ENCODE peak calls at places on chromosomes 6 and 20, in eight cellular contexts. A is neural progenitor cell, S is hepatocyte, P is HCT116, Z is GM23248, M is PC-3, V is SK-N-SH, N is MM.1S. W is an unnamed sample. For H3K27me3, the result is how much of the 10 kb centered on the place peaks cover.

GRCh38 chr20:34553366-34553867 is 5.1 kb upstream of the MAP1LC3A start:
- DNase-seq in M (peak), A (no peak), V (no peak), N (no peak), Z (no peak), S (no peak), P (no peak), W (no peak)

GRCh38 chr6:213284-213683 is 79.0 kb upstream of the DUSP22 start:
- DNase-seq in P (no peak), S (no peak), Z (no peak), N (no peak), V (no peak), M (no peak), A (no peak), W (no peak)

GRCh38 chr20:8020314-8021079 is 936 bp upstream of the TMX4 start:
- DNase-seq in S (no peak), N (peak), M (peak), P (no peak), A (no peak), V (no peak), Z (no peak), W (no peak)

GRCh38 chr6:119077643-119078448 is 618 bp downstream of the FAM184A start:
- DNase-seq in V (peak), A (peak), Z (peak), S (peak), P (no peak), M (peak), N (peak), W (peak)

GRCh38 chr6:95593025-95593424 is 15.7 kb downstream of the MANEA start:
- DNase-seq in S (no peak), N (no peak), V (no peak), A (no peak), M (peak), Z (no peak), P (no peak), W (no peak)

GRCh38 chr6:139373154-139373927 is 1.1 kb downstream of the CITED2 start:
- DNase-seq in V (peak), Z (peak), S (peak), N (peak), A (peak), M (peak), P (no peak), W (peak)

GRCh38 chr6:147400968-147401367 is 107.5 kb upstream of the SAMD5 start:
- DNase-seq in P (no peak), V (no peak), A (no peak), N (no peak), S (no peak), M (no peak), Z (no peak), W (no peak)

GRCh38 chr20:33851842-33852466 is 40.8 kb downstream of the CHMP4B start:
- DNase-seq in Z (no peak), N (peak), S (no peak), P (no peak), V (no peak), M (no peak), A (no peak), W (no peak)

GRCh38 chr6:129312865-129313264 is 397.1 kb downstream of the ARHGAP18 start:
- DNase-seq in A (no peak), V (no peak), P (peak), N (no peak), Z (peak), M (peak), S (no peak), W (no peak)

GRCh38 chr6:27188206-27188884 is 59.2 kb upstream of the PRSS16 start:
- DNase-seq in N (peak), Z (peak), V (peak), A (peak), M (peak), P (peak), S (peak), W (peak)

GRCh38 chr6:169913096-169913615 is 161.7 kb downstream of the ERMARD start:
- DNase-seq in S (no peak), M (no peak), Z (no peak), A (no peak), N (no peak), P (no peak), V (no peak), W (no peak)

GRCh38 chr20:5397418-5397817 is 80.7 kb upstream of the PROKR2 start:
- DNase-seq in Z (no peak), M (peak), S (no peak), A (no peak), P (peak), N (no peak), V (no peak), W (no peak)

GRCh38 chr20:37989601-37990001 is 43.7 kb downstream of the TTI1 start:
- DNase-seq in Z (no peak), M (peak), A (no peak), N (no peak), P (no peak), V (no peak), S (peak), W (no peak)

GRCh38 chr6:81484251-81484650 is 268.2 kb downstream of the TENT5A start:
- DNase-seq in V (no peak), N (no peak), A (no peak), P (no peak), M (no peak), Z (no peak), S (no peak), W (no peak)

GRCh38 chr6:32082951-32083350 is 26.2 kb downstream of the TNXB start:
- DNase-seq in V (no peak), Z (peak), S (no peak), A (no peak), P (no peak), N (no peak), M (peak), W (no peak)

GRCh38 chr6:23823421-23823820 is 302.6 kb upstream of the NRSN1 start:
- DNase-seq in N (no peak), V (no peak), P (no peak), Z (no peak), S (no peak), M (peak), A (no peak), W (no peak)

DNA sequence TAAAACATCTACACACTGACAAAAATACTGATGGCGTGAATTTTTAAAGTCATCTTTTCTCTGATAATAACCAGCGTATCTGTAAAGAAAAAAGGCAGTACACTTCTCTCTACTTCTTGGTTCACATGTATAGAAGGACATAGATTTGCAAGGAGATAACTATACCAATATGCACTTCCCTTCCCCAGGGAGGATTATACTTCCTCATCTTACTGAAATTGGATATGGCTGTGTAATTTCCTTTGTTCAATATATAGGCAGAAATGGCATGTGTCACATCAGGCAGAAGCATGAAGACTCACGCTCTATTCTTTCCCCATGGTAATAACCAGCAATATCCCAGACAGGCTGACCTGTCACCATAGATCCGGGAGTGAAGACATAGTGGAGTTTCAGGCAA is 518.3 kb downstream of the KIF16B start:
- DNase-seq in Z (no peak), V (no peak), A (no peak), P (no peak), S (no peak), M (no peak), N (no peak), W (no peak)
- TF ChIP-seq EZH2phosphoT487 in Z (no peak), V (no peak), A (no peak), P (no peak), S (no peak), M (no peak), N (no peak), W (no peak)

DNA sequence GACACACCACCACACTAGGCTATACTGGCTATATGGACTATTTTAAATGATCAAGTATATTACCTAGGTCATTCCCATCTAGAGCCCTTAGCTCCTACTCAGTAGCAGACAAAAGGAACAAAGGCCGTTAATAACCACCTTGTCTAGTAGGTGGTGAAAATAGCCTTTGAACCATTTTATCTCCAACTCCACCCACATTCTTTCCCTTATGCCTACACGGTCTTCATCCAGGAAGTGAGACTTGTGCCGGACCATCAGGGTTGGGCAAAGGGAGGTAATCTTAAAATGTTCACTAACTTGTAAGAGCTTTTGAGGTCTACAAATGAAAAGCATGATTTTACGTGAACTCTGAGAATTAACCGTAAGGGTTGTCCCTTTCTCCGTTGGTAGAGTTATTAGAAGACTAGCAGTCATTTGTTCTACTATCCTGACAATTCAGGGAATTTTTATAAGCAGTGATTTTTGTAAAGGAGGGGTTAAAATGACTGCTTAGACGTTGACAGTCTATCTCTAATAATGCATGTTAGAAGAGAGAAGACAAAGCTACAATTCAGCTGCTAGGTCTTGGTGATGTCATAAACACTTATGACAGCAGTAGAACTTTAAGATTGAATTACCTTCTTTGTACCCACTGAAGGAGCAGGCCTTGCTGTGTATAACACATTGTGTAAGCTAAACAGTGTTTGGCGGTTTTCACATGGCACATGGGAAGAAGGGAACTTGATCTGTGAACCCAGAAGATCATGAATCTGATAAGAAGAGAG is 371.8 kb upstream of the JAG1 start:
- DNase-seq in V (no peak), A (no peak), Z (no peak), M (no peak), S (peak), P (no peak), N (no peak), W (no peak)
- H3K27me3 ChIP-seq in V (under half), A (under half), Z (under half), M (under half), S (under half), P (under half), N (under half), W (under half)

DNA sequence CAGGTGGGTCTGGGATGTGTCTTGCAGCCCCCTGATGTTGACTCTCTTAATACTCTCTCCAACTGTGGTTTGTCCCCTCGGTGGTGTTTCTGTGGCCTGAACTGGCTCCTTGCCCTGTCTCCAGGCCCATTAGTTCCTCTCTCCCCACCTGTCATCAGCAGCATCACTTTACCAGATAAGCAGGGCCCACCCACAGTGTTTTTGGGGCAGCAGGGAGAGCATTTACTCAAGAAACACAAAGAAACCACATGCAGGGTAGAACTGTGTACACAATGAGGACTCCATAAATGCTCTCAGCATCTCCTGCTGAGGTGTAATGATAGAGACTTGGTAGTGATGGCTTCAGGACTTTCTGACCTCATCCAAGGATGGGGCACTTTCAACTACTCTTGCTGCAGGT is 20.2 kb upstream of the MRPS18A start:
- DNase-seq in Z (no peak), M (no peak), V (no peak), P (no peak), S (no peak), A (peak), N (no peak), W (no peak)
- TF ChIP-seq EZH2phosphoT487 in Z (no peak), M (no peak), V (no peak), P (no peak), S (no peak), A (no peak), N (no peak), W (no peak)

DNA sequence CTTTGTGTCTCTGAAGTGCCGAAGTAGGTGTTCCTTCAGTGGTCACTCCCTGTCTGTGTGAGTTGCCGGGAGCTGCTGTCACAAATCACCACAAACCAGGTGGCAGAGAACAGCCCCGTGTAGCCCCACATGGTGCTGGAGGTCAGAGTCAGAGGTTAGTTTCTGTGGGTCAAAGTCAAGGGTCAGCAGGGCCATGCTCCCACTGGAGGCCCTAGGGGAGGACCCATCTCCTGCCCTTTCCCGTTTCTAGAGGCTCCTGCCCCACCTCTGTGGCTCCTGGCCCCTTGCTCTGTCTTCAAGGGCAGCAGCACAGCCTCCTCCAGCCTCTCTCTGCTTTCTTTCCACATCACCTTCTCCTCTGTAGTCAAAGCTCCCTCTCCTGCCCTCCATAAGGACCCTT is 264.3 kb downstream of the TAF4 start:
- DNase-seq in S (no peak), P (no peak), A (no peak), V (no peak), N (no peak), M (no peak), Z (no peak), W (no peak)
- H3K27me3 ChIP-seq in S (under half), P (under half), A (under half), V (under half), N (half or more), M (half or more), Z (under half), W (under half)

DNA sequence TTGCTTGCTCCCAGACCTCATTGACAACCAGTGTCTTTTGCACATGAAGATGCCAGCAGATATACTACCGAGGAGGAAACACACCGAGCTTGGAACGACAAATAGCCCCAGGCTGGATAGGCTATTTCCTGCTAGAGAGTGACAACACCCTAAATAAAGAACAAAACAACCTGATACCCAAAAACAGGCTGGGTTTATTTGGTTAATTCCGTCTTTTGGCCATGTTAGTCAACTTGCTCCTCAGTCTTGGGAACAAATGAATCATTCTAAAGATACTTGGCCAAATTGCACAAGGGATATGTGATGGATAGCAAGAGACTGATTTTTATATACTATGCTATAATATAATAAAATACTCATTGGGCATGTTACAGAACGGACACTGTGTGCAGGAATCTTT is 11.5 kb upstream of the MUC22 start:
- DNase-seq in S (no peak), A (no peak), N (no peak), V (no peak), M (peak), Z (peak), P (no peak), W (no peak)
- TF ChIP-seq EZH2phosphoT487 in S (no peak), A (no peak), N (no peak), V (no peak), M (no peak), Z (no peak), P (no peak), W (no peak)

DNA sequence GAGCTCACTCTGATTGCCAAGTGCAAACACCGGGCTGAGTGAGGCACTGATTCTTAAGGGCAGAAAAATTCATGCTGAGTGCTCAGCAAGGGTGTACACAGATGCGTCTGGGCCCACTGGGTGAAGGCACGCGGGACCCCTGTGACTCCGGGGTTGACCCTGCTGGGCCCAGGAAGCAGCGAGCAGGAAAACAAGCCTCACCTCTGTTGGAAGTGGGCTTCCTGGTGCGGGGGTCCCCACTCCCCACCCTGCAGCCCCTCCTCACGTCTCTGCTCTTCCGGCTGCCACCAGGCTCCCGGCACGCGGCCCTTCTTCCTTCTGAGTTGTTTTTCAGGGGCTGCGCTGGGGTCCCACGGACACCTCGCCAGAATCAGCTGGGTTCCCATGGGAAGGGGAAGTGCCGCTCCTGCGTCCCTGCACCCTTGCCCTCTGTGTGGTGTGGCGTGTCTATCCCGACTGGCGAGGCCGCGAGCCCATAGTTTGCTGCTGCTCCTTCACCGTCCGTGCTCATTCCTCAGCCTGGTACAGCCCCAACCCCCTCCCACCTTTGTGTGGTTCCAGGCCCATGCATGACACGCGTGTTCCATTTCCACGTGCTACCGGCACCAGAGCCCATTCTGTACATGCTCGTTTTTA is 80.6 kb upstream of the BHLHE23 start:
- DNase-seq in S (no peak), V (no peak), N (no peak), A (no peak), Z (no peak), M (no peak), P (no peak), W (no peak)
- H3K27me3 ChIP-seq in S (under half), V (half or more), N (half or more), A (under half), Z (under half), M (half or more), P (under half), W (under half)

DNA sequence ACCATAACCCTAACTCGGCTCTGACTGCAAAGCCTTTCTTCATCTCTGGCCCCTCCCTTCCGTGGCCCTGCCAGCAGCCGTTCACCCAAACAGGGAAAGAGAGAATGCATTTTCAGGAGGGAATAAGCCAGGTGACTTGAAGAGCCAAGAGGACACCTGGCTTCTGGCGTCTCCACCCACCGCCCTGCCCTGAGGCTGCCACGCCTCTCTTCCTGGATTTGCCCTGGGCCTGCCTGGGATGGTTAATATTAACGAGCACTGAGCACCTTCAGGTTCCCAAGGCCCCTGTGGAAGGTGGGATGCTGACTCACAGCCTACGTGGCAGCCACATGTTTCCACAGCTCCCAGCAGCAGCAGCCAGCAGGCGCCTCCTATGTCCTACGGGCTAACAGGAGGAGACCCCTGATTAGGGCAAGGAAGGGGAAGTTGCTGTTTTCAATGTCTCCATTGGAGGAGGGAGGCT is 138.0 kb upstream of the RREB1 start:
- DNase-seq in S (peak), Z (no peak), P (peak), N (no peak), V (no peak), A (no peak), M (peak), W (peak)
- TF ChIP-seq EZH2phosphoT487 in S (no peak), Z (no peak), P (no peak), N (no peak), V (no peak), A (no peak), M (no peak), W (no peak)

W was measured in GM23338.